ENCODE peak calls at places on chromosomes 11 and 22, in nine cellular contexts. One of them, this sample, is unnamed.

GRCh38 chr11:80638296-80638695 is 1197.5 kb upstream of the TENM4 start:
- DNase-seq in suprapubic skin: no peak
- DNase-seq in ovary: no peak
- DNase-seq in transverse colon: no peak
- DNase-seq in A549: no peak
- DNase-seq in H1: no peak
- DNase-seq in tibial nerve: no peak
- DNase-seq in HepG2: no peak
- DNase-seq in stomach: no peak
- DNase-seq in this sample: no peak

GRCh38 chr11:37280194-37280593 is 682.2 kb upstream of the RAG2 start:
- DNase-seq in suprapubic skin: no peak
- DNase-seq in ovary: no peak
- DNase-seq in transverse colon: no peak
- DNase-seq in A549: no peak
- DNase-seq in H1: no peak
- DNase-seq in tibial nerve: no peak
- DNase-seq in HepG2: no peak
- DNase-seq in stomach: no peak
- DNase-seq in this sample: no peak

GRCh38 chr11:122334546-122335375 is 218.7 kb upstream of the BLID start:
- DNase-seq in suprapubic skin: no peak
- DNase-seq in ovary: no peak
- DNase-seq in transverse colon: no peak
- DNase-seq in A549: no peak
- DNase-seq in H1: no peak
- DNase-seq in tibial nerve: no peak
- DNase-seq in HepG2: no peak
- DNase-seq in stomach: no peak
- DNase-seq in this sample: no peak

GRCh38 chr11:17439316-17439782 is 37.3 kb downstream of the ABCC8 start:
- DNase-seq in suprapubic skin: no peak
- DNase-seq in ovary: no peak
- DNase-seq in transverse colon: no peak
- DNase-seq in A549: peak; percentile 69
- DNase-seq in H1: no peak
- DNase-seq in tibial nerve: no peak
- DNase-seq in HepG2: peak; percentile 86
- DNase-seq in stomach: peak; percentile 74
- DNase-seq in this sample: no peak

GRCh38 chr11:102287963-102288744 is 29.1 kb upstream of the BIRC3 start:
- DNase-seq in suprapubic skin: no peak
- DNase-seq in ovary: peak; percentile 51
- DNase-seq in transverse colon: peak; percentile 37
- DNase-seq in A549: peak; percentile 66
- DNase-seq in H1: no peak
- DNase-seq in tibial nerve: peak; percentile 67
- DNase-seq in HepG2: peak; percentile 68
- DNase-seq in stomach: peak; percentile 45
- DNase-seq in this sample: no peak

GRCh38 chr11:78714539-78714938 is 139.9 kb upstream of the NARS2 start:
- DNase-seq in suprapubic skin: no peak
- DNase-seq in ovary: no peak
- DNase-seq in transverse colon: peak; percentile 9
- DNase-seq in A549: no peak
- DNase-seq in H1: no peak
- DNase-seq in tibial nerve: no peak
- DNase-seq in HepG2: no peak
- DNase-seq in stomach: no peak
- DNase-seq in this sample: no peak

GRCh38 chr11:73100578-73100977 is 41.5 kb downstream of the FCHSD2 start:
- DNase-seq in suprapubic skin: no peak
- DNase-seq in ovary: no peak
- DNase-seq in transverse colon: no peak
- DNase-seq in A549: no peak
- DNase-seq in H1: no peak
- DNase-seq in tibial nerve: no peak
- DNase-seq in HepG2: no peak
- DNase-seq in stomach: no peak
- DNase-seq in this sample: no peak

GRCh38 chr11:64902102-64902900 is 14.7 kb downstream of the ATG2A start:
- DNase-seq in suprapubic skin: no peak
- DNase-seq in ovary: no peak
- DNase-seq in transverse colon: no peak
- DNase-seq in A549: no peak
- DNase-seq in H1: no peak
- DNase-seq in tibial nerve: no peak
- DNase-seq in HepG2: no peak
- DNase-seq in stomach: no peak
- DNase-seq in this sample: no peak

GRCh38 chr11:117828641-117829368 is 4.3 kb upstream of the FXYD2 start:
- DNase-seq in suprapubic skin: peak; percentile 78
- DNase-seq in ovary: peak; percentile 72
- DNase-seq in transverse colon: peak; percentile 50
- DNase-seq in A549: peak; percentile 30
- DNase-seq in H1: no peak
- DNase-seq in tibial nerve: no peak
- DNase-seq in HepG2: no peak
- DNase-seq in stomach: peak; percentile 42
- DNase-seq in this sample: peak; percentile 84

GRCh38 chr11:117819096-117820040 is 5.2 kb downstream of the FXYD2 start:
- DNase-seq in suprapubic skin: no peak
- DNase-seq in ovary: peak; percentile 66
- DNase-seq in transverse colon: peak; percentile 76
- DNase-seq in A549: peak; percentile 62
- DNase-seq in H1: peak; percentile 54
- DNase-seq in tibial nerve: peak; percentile 42
- DNase-seq in HepG2: peak; percentile 61
- DNase-seq in stomach: peak; percentile 66
- DNase-seq in this sample: peak; percentile 82

GRCh38 chr11:105392546-105392945 is 217.3 kb upstream of the GRIA4 start:
- DNase-seq in suprapubic skin: no peak
- DNase-seq in ovary: no peak
- DNase-seq in transverse colon: no peak
- DNase-seq in A549: no peak
- DNase-seq in H1: no peak
- DNase-seq in tibial nerve: no peak
- DNase-seq in HepG2: no peak
- DNase-seq in stomach: no peak
- DNase-seq in this sample: no peak

GRCh38 chr11:10607462-10607861 is 39.0 kb upstream of the LYVE1 start:
- DNase-seq in suprapubic skin: no peak
- DNase-seq in ovary: no peak
- DNase-seq in transverse colon: no peak
- DNase-seq in A549: no peak
- DNase-seq in H1: no peak
- DNase-seq in tibial nerve: no peak
- DNase-seq in HepG2: no peak
- DNase-seq in stomach: no peak
- DNase-seq in this sample: no peak

GRCh38 chr22:36578619-36579018 is 49.7 kb upstream of the EIF3D start:
- DNase-seq in suprapubic skin: no peak
- DNase-seq in ovary: no peak
- DNase-seq in transverse colon: no peak
- DNase-seq in A549: no peak
- DNase-seq in H1: no peak
- DNase-seq in tibial nerve: no peak
- DNase-seq in HepG2: no peak
- DNase-seq in stomach: no peak
- DNase-seq in this sample: no peak

GRCh38 chr22:29879738-29880137 is 3.2 kb upstream of the MTMR3 start:
- DNase-seq in suprapubic skin: no peak
- DNase-seq in ovary: no peak
- DNase-seq in transverse colon: no peak
- DNase-seq in A549: peak; percentile 17
- DNase-seq in H1: no peak
- DNase-seq in tibial nerve: no peak
- DNase-seq in HepG2: no peak
- DNase-seq in stomach: no peak
- DNase-seq in this sample: no peak

GRCh38 chr22:38081636-38081940 is 2.4 kb downstream of the SLC16A8 start:
- DNase-seq in suprapubic skin: no peak
- DNase-seq in ovary: no peak
- DNase-seq in transverse colon: no peak
- DNase-seq in A549: no peak
- DNase-seq in H1: no peak
- DNase-seq in tibial nerve: no peak
- DNase-seq in HepG2: no peak
- DNase-seq in stomach: no peak
- DNase-seq in this sample: peak; percentile 60

GRCh38 chr11:57980201-57980600 is 43.5 kb upstream of the OR9Q1 start:
- DNase-seq in suprapubic skin: no peak
- DNase-seq in ovary: no peak
- DNase-seq in transverse colon: no peak
- DNase-seq in A549: no peak
- DNase-seq in H1: no peak
- DNase-seq in tibial nerve: no peak
- DNase-seq in HepG2: no peak
- DNase-seq in stomach: no peak
- DNase-seq in this sample: no peak

GRCh38 chr22:46121079-46121478 is 29.2 kb upstream of the PPARA start:
- DNase-seq in suprapubic skin: no peak
- DNase-seq in ovary: no peak
- DNase-seq in transverse colon: no peak
- DNase-seq in A549: no peak
- DNase-seq in H1: no peak
- DNase-seq in tibial nerve: no peak
- DNase-seq in HepG2: no peak
- DNase-seq in stomach: no peak
- DNase-seq in this sample: no peak

GRCh38 chr22:46123694-46124382 is 26.5 kb upstream of the PPARA start:
- DNase-seq in suprapubic skin: no peak
- DNase-seq in ovary: no peak
- DNase-seq in transverse colon: no peak
- DNase-seq in A549: no peak
- DNase-seq in H1: no peak
- DNase-seq in tibial nerve: no peak
- DNase-seq in HepG2: no peak
- DNase-seq in stomach: no peak
- DNase-seq in this sample: no peak

GRCh38 chr22:46122980-46123693 is 27.2 kb upstream of the PPARA start:
- DNase-seq in suprapubic skin: no peak
- DNase-seq in ovary: no peak
- DNase-seq in transverse colon: no peak
- DNase-seq in A549: no peak
- DNase-seq in H1: no peak
- DNase-seq in tibial nerve: no peak
- DNase-seq in HepG2: no peak
- DNase-seq in stomach: no peak
- DNase-seq in this sample: no peak

GRCh38 chr22:46121523-46122287 is 28.6 kb upstream of the PPARA start:
- DNase-seq in suprapubic skin: no peak
- DNase-seq in ovary: no peak
- DNase-seq in transverse colon: no peak
- DNase-seq in A549: no peak
- DNase-seq in H1: no peak
- DNase-seq in tibial nerve: no peak
- DNase-seq in HepG2: no peak
- DNase-seq in stomach: no peak
- DNase-seq in this sample: no peak

DNA sequence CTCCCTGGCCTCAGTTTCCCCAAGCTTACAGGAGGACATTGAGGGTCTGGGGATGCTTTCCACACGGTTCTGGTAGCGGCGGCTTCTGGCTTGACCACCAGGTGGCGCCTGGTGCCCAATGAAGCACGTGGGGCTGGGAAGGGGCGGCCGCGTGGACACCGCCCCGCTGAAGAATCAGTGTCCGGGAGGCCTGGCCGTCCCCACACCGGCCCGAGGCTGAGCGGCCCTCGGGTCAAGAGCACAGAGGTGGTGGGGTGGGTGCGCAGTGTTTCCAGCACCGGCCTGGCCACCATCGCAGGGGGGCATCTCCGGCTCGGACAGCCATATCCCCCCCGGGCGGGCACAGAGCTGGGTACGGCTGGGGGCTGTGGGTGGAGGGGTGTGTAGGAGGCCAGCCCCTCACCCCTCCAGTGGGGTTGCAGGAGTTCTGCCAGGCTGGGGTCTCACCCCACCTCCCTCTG is 27.8 kb upstream of the PPARA start:
- DNase-seq in suprapubic skin: no peak
- DNase-seq in ovary: peak; percentile 84
- DNase-seq in transverse colon: peak; percentile 78
- DNase-seq in A549: peak; percentile 76
- DNase-seq in H1: no peak
- DNase-seq in tibial nerve: peak; percentile 79
- DNase-seq in HepG2: peak; percentile 37
- DNase-seq in stomach: peak; percentile 76
- DNase-seq in this sample: peak; percentile 88
- TF ChIP-seq CTCF in suprapubic skin: peak; percentile 89
- TF ChIP-seq CTCF in ovary: peak; percentile 99
- TF ChIP-seq CTCF in transverse colon: peak; percentile 96
- TF ChIP-seq CTCF in A549: peak; percentile 76
- TF ChIP-seq CTCF in H1: peak; percentile 86
- TF ChIP-seq CTCF in tibial nerve: peak; percentile 98
- TF ChIP-seq CTCF in HepG2: peak; percentile 98
- TF ChIP-seq CTCF in stomach: no peak
- TF ChIP-seq CTCF in this sample: peak; percentile 97

DNA sequence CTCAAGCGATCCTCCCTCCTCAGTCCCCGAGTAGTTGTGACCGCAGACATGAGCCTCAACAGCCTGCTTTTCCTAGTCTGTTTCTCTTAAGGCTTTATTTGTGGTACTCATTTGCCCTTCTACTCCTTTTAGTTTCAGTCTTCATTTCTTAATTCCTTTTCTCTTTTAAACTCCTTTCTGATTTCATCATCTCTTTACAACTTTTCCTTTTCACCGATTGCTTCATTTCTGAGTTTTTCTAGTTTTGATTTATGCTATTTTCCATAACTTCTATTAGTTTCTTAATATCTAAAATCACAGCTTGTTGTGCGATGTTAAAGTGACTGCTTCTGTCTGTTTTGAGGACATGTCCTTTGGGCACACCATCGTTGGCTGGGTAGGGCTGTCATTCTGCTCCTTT is 17.3 kb upstream of the MRGPRF start:
- DNase-seq in suprapubic skin: no peak
- DNase-seq in ovary: no peak
- DNase-seq in transverse colon: no peak
- DNase-seq in A549: no peak
- DNase-seq in H1: no peak
- DNase-seq in tibial nerve: no peak
- DNase-seq in HepG2: no peak
- DNase-seq in stomach: no peak
- DNase-seq in this sample: no peak
- H3K4me3 ChIP-seq in suprapubic skin: no peak overlapping the region
- H3K4me3 ChIP-seq in ovary: no peak overlapping the region
- H3K4me3 ChIP-seq in transverse colon: no peak overlapping the region
- H3K4me3 ChIP-seq in A549: no peak overlapping the region
- H3K4me3 ChIP-seq in H1: no peak overlapping the region
- H3K4me3 ChIP-seq in tibial nerve: no peak overlapping the region
- H3K4me3 ChIP-seq in HepG2: no peak overlapping the region
- H3K4me3 ChIP-seq in stomach: no peak overlapping the region
- H3K4me3 ChIP-seq in this sample: no peak overlapping the region

GRCh38 chr22:46803936-46804335 is 41.5 kb downstream of the TBC1D22A start:
- DNase-seq in suprapubic skin: no peak
- DNase-seq in ovary: no peak
- DNase-seq in transverse colon: no peak
- DNase-seq in A549: no peak
- DNase-seq in H1: no peak
- DNase-seq in tibial nerve: no peak
- DNase-seq in HepG2: no peak
- DNase-seq in stomach: no peak
- DNase-seq in this sample: peak; percentile 38
- TF ChIP-seq EP300 in suprapubic skin: no peak
- TF ChIP-seq EP300 in ovary: no peak
- TF ChIP-seq EP300 in transverse colon: no peak
- TF ChIP-seq EP300 in A549: no peak
- TF ChIP-seq EP300 in H1: no peak
- TF ChIP-seq EP300 in tibial nerve: no peak
- TF ChIP-seq EP300 in HepG2: no peak
- TF ChIP-seq EP300 in stomach: no peak
- TF ChIP-seq EP300 in this sample: no peak

GRCh38 chr11:32071811-32072210 is 19.1 kb upstream of the RCN1 start:
- DNase-seq in suprapubic skin: no peak
- DNase-seq in ovary: no peak
- DNase-seq in transverse colon: no peak
- DNase-seq in A549: peak; percentile 40
- DNase-seq in H1: no peak
- DNase-seq in tibial nerve: no peak
- DNase-seq in HepG2: peak; percentile 11
- DNase-seq in stomach: no peak
- DNase-seq in this sample: no peak
- TF ChIP-seq CTCF in suprapubic skin: no peak
- TF ChIP-seq CTCF in ovary: no peak
- TF ChIP-seq CTCF in transverse colon: no peak
- TF ChIP-seq CTCF in A549: no peak
- TF ChIP-seq CTCF in H1: peak; percentile 58
- TF ChIP-seq CTCF in tibial nerve: peak; percentile 30
- TF ChIP-seq CTCF in HepG2: no peak
- TF ChIP-seq CTCF in stomach: no peak
- TF ChIP-seq CTCF in this sample: no peak

This sample was measured in sigmoid colon.